ENCODE peak calls at places on chromosomes 1 and 21, in eight cellular contexts. P, Y, F, U, Q, H, V and E are unnamed samples.

GRCh38 chr1:8412183-8412831 is 94.4 kb downstream of the SLC45A1 start:
- DNase-seq in P (no peak), Q (no peak), H (no peak), Y (no peak), V (no peak), F (no peak), U (peak; percentile 96), E (no peak)

GRCh38 chr21:46109251-46110221 is 11.6 kb downstream of the COL6A2 start:
- DNase-seq in H (no peak), Y (no peak), P (no peak), F (no peak), V (peak; percentile 39), Q (no peak), U (no peak), E (no peak)

GRCh38 chr1:79323240-79324025 is 316.9 kb upstream of the ADGRL4 start:
- DNase-seq in F (no peak), H (no peak), V (no peak), Q (no peak), Y (no peak), P (peak; percentile 12), U (peak; percentile 62), E (no peak)

GRCh38 chr1:228867093-228867950 is 132.0 kb downstream of the RHOU start:
- DNase-seq in H (no peak), U (no peak), V (peak; percentile 80), F (no peak), Y (no peak), Q (no peak), P (no peak), E (no peak)

GRCh38 chr1:244163861-244164562 is 112.9 kb downstream of the ZBTB18 start:
- DNase-seq in V (no peak), Y (no peak), Q (no peak), U (peak; percentile 95), F (peak; percentile 23), P (peak; percentile 83), H (no peak), E (peak; percentile 1)

GRCh38 chr1:215083408-215083961 is 948 bp downstream of the KCNK2 start:
- DNase-seq in V (peak; percentile 17), Y (no peak), H (no peak), U (peak; percentile 25), P (no peak), Q (no peak), F (no peak), E (no peak)

GRCh38 chr1:146036990-146037646 is 15.6 kb upstream of the HJV start:
- DNase-seq in H (peak; percentile 87), Y (peak; percentile 90), V (no peak), F (no peak), P (peak; percentile 75), U (peak; percentile 94), Q (peak; percentile 42), E (peak; percentile 94)

GRCh38 chr1:169245706-169246105 is 121.9 kb downstream of the NME7 start:
- DNase-seq in H (no peak), Q (no peak), P (no peak), F (no peak), V (no peak), Y (no peak), U (no peak), E (no peak)

GRCh38 chr1:18134324-18135046 is 26.9 kb downstream of the IGSF21 start:
- DNase-seq in Q (no peak), P (no peak), H (no peak), U (no peak), V (peak; percentile 77), Y (peak; percentile 32), F (no peak), E (no peak)

GRCh38 chr1:118989006-118989736 is 1.0 kb upstream of the TBX15 start:
- DNase-seq in U (no peak), H (no peak), P (no peak), Y (no peak), F (no peak), V (no peak), Q (no peak), E (no peak)

GRCh38 chr1:57204091-57204490 is 219.8 kb downstream of the DAB1 start:
- DNase-seq in H (peak; percentile 12), V (no peak), Y (no peak), F (no peak), P (no peak), Q (no peak), U (no peak), E (no peak)

GRCh38 chr1:185419718-185420117 is 102.7 kb upstream of the IVNS1ABP start:
- DNase-seq in H (no peak), Q (no peak), U (no peak), Y (no peak), F (no peak), V (no peak), P (no peak), E (no peak)

GRCh38 chr1:25065246-25066238 is 135.5 kb upstream of the RUNX3 start:
- DNase-seq in P (no peak), Y (no peak), H (no peak), U (no peak), Q (peak; percentile 31), V (peak; percentile 74), F (no peak), E (no peak)

GRCh38 chr1:25061596-25061995 is 131.5 kb upstream of the RUNX3 start:
- DNase-seq in V (no peak), P (no peak), F (no peak), U (no peak), H (no peak), Y (no peak), Q (no peak), E (no peak)

GRCh38 chr1:25062621-25063255 is 132.7 kb upstream of the RUNX3 start:
- DNase-seq in H (no peak), P (no peak), Q (no peak), U (no peak), Y (no peak), F (no peak), V (no peak), E (no peak)

GRCh38 chr1:25064465-25065238 is 134.6 kb upstream of the RUNX3 start:
- DNase-seq in V (no peak), H (no peak), Q (no peak), F (no peak), P (no peak), Y (no peak), U (no peak), E (no peak)

DNA sequence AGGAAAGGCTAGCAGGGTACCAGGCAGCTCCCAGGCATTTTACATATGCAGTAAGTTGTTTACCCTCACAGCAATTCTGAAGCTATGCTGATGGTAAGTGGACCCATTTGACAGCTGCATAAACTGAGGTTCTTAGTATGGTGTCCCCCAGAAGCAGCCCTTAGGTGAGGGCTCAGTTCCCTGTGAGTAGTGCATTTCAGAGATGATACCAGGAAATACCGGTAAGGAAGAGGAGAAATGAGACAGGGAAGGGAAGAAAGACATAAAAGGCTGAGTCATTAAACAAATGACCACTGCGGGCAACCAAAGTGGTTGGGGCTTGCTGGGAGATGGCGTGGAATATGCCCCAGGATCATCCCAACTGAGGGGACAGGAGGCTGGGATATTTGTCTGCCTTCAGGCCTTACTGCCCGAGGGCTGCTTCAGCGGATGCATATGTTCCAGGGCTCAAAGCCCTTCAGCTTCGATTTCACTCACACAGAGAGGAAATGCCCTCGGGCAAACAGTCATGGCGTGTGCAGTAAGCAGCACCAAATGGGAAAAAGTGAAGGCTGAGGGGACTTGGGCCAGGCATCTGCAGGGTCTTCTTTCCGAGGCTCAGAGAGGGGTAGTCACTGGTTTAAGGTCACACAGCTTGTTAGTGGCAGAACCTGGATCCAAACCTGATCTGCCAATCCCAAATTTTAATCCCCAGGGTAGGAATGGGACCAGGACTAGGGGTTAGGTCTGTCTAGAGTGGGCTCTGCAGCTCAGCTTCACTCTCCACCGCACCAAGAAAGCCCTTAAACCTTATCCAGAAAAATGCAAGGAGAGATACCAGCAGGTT is 133.7 kb upstream of the RUNX3 start:
- DNase-seq in V (no peak), F (no peak), Y (no peak), P (no peak), H (no peak), U (no peak), Q (no peak), E (peak; percentile 69)
- TF ChIP-seq POLR2AphosphoS5 in V (no peak), F (no peak), Y (no peak), P (no peak), H (no peak), U (no peak), Q (no peak), E (no peak)

DNA sequence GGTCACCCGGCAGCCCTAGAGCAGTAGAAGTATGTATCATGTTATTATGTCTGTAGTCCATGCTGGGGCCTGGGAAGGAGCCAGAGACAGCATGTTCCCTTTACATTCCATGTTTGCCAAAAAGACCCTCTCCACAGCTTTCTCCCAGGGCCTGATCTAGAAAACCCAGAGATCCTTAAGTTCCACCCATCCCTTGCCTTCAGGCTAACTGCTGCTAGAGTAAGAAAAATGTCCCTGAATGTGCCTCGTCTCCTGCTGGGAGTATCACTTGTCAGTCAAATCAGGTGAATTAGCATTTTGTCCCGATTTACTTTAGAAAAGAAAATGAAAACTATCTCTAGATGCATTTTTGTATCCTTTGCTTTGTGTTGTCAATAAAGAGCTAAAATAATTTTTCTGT is 13.3 kb upstream of the MRPS14 start:
- DNase-seq in F (no peak), V (no peak), P (no peak), H (no peak), Q (no peak), U (no peak), Y (no peak), E (no peak)
- H3K27ac ChIP-seq in F (no peak overlapping the region), V (no peak overlapping the region), P (no peak overlapping the region), H (no peak overlapping the region), Q (no peak overlapping the region), U (no peak overlapping the region), Y (no peak overlapping the region), E (peak overlapping the region; percentile 38)

DNA sequence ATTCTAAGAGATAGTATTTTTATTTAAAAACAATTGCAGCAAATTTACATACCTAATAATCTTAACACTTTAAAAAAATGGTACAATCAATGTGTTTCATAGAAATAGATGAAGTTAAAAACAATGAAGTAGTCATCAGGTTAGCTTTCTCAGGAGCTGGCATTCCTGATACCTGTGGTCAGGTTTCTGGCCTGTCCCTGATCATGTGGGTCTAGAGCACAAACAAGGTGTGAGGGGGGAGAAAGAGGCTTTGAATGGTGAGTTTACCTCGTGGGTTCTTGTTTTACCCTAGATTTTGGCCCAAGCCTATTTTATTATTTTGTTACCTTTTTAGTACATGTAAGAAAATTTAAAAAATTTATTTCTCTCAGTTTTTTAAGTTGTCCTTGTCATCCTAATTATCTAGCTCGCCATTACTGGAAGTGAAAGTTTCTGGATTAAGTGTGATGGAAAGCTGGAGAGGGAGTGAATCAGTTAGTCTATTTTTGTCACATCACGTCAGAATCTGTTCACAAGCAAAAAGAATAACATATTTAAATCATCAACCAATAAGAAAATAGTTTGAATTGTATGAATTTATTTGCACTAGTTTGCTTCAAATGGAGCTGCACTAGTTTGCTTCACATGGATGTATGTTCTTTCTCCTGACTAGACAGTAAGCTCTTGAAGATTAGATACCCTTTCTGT is 23.0 kb downstream of the PHC2 start:
- DNase-seq in U (no peak), Y (no peak), V (no peak), Q (no peak), P (no peak), F (no peak), H (no peak), E (no peak)
- H3K9ac ChIP-seq in U (no peak overlapping the region), Y (no peak overlapping the region), V (no peak overlapping the region), Q (no peak overlapping the region), P (no peak overlapping the region), F (no peak overlapping the region), H (no peak overlapping the region), E (no peak overlapping the region)

DNA sequence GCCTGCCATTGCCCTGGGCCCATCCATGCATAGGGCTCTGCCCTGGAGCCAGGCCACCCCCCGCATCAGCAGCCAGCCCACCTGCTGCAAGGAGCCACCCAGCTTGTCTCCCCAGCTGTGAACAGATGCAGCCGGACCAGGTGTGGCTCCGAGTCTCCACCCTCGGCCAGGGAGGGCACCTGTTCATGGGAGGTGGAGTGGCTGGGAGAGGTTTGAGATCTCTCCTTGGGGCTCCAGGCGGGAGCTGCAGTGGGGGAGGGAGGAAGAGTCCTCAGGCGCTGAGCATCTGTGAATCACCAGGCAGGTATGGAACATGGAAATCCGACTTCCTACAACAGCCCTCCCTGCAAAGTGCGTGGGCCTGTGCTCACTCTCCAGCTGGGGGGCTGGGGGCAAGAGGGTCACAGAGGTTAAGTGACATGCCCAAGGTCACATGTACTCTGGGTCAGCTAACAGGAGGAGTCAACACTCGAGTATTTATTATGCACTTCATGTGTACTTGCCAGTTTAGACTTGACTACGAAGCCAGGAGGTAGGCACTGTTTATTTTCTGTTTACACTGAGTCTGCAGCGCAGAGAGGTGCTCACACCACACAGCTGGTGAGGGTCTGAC is 4.8 kb upstream of the HES5 start:
- DNase-seq in Y (no peak), P (no peak), H (no peak), V (no peak), Q (no peak), F (no peak), U (no peak), E (no peak)
- TF ChIP-seq POLR2AphosphoS5 in Y (no peak), P (no peak), H (no peak), V (no peak), Q (no peak), F (no peak), U (no peak), E (no peak)